ENCODE peak calls at places on chromosomes 16 and 17, in seven cellular contexts. K is heart right ventricle; Q is DND-41; Z is colonic mucosa; F is CD4-positive, alpha-beta T cell; J is Calu3; G is BE2C. O is an unnamed sample.
A peak's percentile ranks its signal among the peaks of the same experiment; 100 is the strongest.

GRCh38 chr17:50570516-50570915 is 10.0 kb downstream of the CACNA1G start:
- DNase-seq in F (no peak), Z (no peak), K (no peak), J (no peak), G (no peak), Q (no peak), O (no peak)

GRCh38 chr16:53154513-53154912 is 99.7 kb downstream of the CHD9 start:
- DNase-seq in Q (no peak), K (no peak), G (peak; percentile 49), J (no peak), Z (no peak), F (no peak), O (no peak)

GRCh38 chr16:10519929-10520868 is 60.2 kb downstream of the EMP2 start:
- DNase-seq in G (no peak), Q (no peak), F (no peak), J (peak; percentile 26), K (no peak), Z (no peak), O (no peak)

GRCh38 chr17:9465216-9465921 is 110.3 kb downstream of the STX8 start:
- DNase-seq in F (no peak), Q (no peak), K (no peak), G (no peak), Z (no peak), J (no peak), O (no peak)

GRCh38 chr17:37848690-37849616 is 75.3 kb upstream of the TBC1D3K start:
- DNase-seq in J (peak; percentile 73), K (no peak), Q (peak; percentile 16), G (no peak), F (no peak), Z (no peak), O (peak; percentile 72)

GRCh38 chr17:74392848-74393247 is 25.5 kb downstream of the GPR142 start:
- DNase-seq in F (no peak), Q (no peak), K (no peak), Z (no peak), G (no peak), J (no peak), O (no peak)

GRCh38 chr16:85982563-85982939 is 83.6 kb downstream of the IRF8 start:
- DNase-seq in G (no peak), J (no peak), F (no peak), Z (no peak), K (no peak), Q (no peak), O (no peak)

GRCh38 chr17:33369876-33370275 is 76.8 kb upstream of the ASIC2 start:
- DNase-seq in K (no peak), Q (no peak), G (no peak), F (no peak), Z (no peak), J (no peak), O (no peak)

GRCh38 chr17:16444258-16444886 is 29.0 kb downstream of the TRPV2 start:
- DNase-seq in J (no peak), F (no peak), Z (no peak), G (peak; percentile 37), Q (peak; percentile 31), K (no peak), O (no peak)

GRCh38 chr17:28912281-28912937 is 9.5 kb upstream of the DHRS13 start:
- DNase-seq in J (no peak), K (no peak), Q (no peak), Z (peak; percentile 74), F (no peak), G (no peak), O (no peak)
- TF ChIP-seq CTCF in J (peak; percentile 11), K (no peak), Q (peak; percentile 50), Z (peak; percentile 37), F (no peak), G (peak; percentile 30), O (peak; percentile 4)

GRCh38 chr17:79837888-79838540 is 1.2 kb downstream of the CBX4 start:
- DNase-seq in F (peak; percentile 55), Z (peak; percentile 48), G (no peak), K (no peak), Q (peak; percentile 33), J (no peak), O (no peak)
- TF ChIP-seq CTCF in F (no peak), Z (no peak), G (no peak), K (no peak), Q (no peak), J (no peak), O (no peak)

DNA sequence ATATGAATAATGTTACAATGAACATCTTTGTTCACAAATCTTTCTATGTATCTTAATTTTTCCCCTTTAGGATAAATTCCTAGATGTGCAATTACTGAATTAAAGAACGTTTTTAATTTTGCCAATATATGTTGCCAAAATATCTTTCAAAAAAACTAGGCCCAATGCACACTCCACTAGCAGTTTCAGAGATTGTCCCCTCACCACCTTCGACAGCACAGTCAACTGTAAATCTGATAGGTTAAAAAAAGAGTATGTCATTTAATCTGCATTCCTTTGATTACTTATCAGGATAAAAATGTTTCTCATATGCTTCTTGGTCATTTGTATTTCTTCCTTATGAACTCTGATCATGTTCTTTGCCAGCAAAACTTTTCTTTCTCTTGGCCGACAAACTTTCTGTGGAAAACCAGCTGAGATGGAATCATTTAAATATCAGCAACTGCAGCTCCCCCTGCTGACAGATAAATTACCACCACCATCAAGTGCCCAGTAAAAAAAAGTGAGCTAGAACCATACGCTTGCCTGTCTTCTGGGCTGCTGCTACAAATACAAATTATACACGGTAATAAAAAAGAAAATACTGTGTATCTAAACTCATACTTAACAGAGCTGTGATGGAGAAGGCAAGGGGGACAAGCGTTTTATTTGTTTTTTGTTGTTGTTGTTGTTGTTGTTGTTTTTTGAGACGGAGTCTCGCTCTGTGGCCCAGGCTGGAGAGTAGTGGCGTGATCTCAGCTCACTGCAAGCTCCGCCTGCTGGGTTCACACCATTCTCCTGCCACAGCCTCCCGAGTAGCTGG is 19.6 kb upstream of the KANSL1 start:
- DNase-seq in K (peak; percentile 83), Z (peak; percentile 85), F (peak; percentile 52), Q (peak; percentile 66), J (peak; percentile 83), G (peak; percentile 57), O (peak; percentile 73)
- TF ChIP-seq CTCF in K (peak; percentile 84), Z (peak; percentile 61), F (peak; percentile 81), Q (peak; percentile 81), J (peak; percentile 96), G (peak; percentile 80), O (peak; percentile 49)

GRCh38 chr17:73210002-73210678 is 17.3 kb downstream of the COG1 start:
- DNase-seq in Q (no peak), Z (no peak), K (no peak), J (no peak), F (no peak), G (no peak), O (no peak)
- TF ChIP-seq CTCF in Q (peak; percentile 22), Z (no peak), K (no peak), J (peak; percentile 26), F (no peak), G (peak; percentile 38), O (no peak)

DNA sequence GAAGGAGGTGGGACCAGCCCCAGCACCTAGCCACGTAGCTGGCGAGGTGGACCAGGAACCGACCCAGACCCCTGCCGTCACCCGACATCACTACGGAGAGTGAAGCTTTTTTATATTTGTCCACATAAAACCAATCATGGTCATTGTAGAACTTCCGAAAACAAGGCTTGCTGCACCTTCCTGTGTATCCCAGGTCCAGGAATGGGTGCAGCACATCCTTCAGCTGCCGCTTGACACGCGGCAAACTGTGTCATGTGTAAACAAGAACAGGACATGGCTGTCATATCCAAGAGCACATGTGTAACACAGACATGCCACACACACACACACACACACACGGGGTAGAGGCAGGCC is 1.4 kb downstream of the HBQ1 start:
- DNase-seq in J (no peak), Z (no peak), K (no peak), G (no peak), F (no peak), Q (no peak), O (no peak)
- TF ChIP-seq CTCF in J (no peak), Z (peak; percentile 37), K (no peak), G (no peak), F (no peak), Q (no peak), O (no peak)

GRCh38 chr17:42050360-42051012 is at the start of gene C17orf113:
- DNase-seq in G (peak; percentile 79), F (peak; percentile 22), K (peak; percentile 50), Q (no peak), J (peak; percentile 85), Z (peak; percentile 59), O (peak; percentile 85)
- TF ChIP-seq CTCF in G (peak; percentile 11), F (no peak), K (peak; percentile 47), Q (no peak), J (peak; percentile 69), Z (no peak), O (peak; percentile 58)

DNA sequence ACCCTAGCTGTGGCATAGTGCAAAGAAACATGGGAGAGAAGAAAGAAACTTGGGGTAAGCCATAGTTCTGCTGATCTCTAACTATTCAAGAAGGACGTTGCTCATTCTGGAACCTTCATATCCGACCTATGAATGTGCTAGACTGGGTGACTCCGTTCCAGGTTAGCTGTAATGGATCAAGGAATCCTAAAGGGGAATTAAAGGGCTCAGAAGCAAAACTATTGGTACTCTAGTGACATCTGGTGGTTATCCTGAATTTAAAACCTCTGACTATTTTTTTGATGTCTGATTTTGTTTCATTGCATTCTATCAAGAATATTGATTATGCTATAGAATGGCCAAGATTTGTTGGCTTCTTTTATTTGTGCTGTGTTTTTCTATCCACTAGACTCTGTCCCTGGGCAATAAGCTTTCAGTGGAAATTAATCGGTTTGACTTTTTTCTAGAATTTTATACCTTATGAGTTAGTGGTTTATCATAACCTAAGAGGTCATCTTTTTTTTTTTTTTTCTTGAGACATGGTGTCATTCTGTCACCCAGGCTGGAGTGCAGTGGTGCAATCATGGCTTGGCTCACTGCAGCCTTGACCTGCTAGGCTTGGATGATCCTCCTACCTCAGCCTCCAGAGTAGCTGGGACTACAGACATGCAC is 19.5 kb downstream of the PCTP start:
- DNase-seq in F (no peak), Q (no peak), Z (no peak), J (no peak), K (no peak), G (no peak), O (peak; percentile 45)
- TF ChIP-seq CTCF in F (no peak), Q (peak; percentile 62), Z (peak; percentile 53), J (peak; percentile 32), K (peak; percentile 68), G (peak; percentile 59), O (peak; percentile 26)

GRCh38 chr16:66911112-66911511 is 7.6 kb downstream of the CDH16 start:
- DNase-seq in G (no peak), Z (no peak), K (no peak), F (no peak), J (no peak), Q (no peak), O (no peak)

GRCh38 chr16:66908116-66908515 is 10.6 kb downstream of the CDH16 start:
- DNase-seq in F (no peak), Q (no peak), K (no peak), J (no peak), G (no peak), Z (no peak), O (no peak)

GRCh38 chr16:66908762-66909559 is 9.7 kb downstream of the CDH16 start:
- DNase-seq in F (no peak), K (no peak), Q (no peak), J (no peak), Z (no peak), G (no peak), O (no peak)

GRCh38 chr16:66911801-66912200 is 6.9 kb downstream of the CDH16 start:
- DNase-seq in J (no peak), F (no peak), K (no peak), Z (no peak), Q (no peak), G (no peak), O (no peak)

GRCh38 chr16:66910175-66910940 is 8.3 kb downstream of the CDH16 start:
- DNase-seq in Z (no peak), J (no peak), K (no peak), G (no peak), F (no peak), Q (no peak), O (no peak)
- TF ChIP-seq CTCF in Z (no peak), J (no peak), K (no peak), G (no peak), F (no peak), Q (no peak), O (no peak)